ENCODE peak calls at places on chromosomes 13 and 19, in six cellular contexts. X, B, M, L, V and F are unnamed samples.

GRCh38 chr13:60754211-60754610 is 357.2 kb downstream of the TDRD3 start:
- DNase-seq in L (no peak), X (no peak), M (no peak), B (no peak), V (no peak), F (no peak)

GRCh38 chr13:96091164-96091931 is 1.4 kb downstream of the HS6ST3 start:
- DNase-seq in L (peak; percentile 74), B (no peak), V (peak; percentile 71), X (no peak), M (no peak), F (no peak)

GRCh38 chr13:85586422-85586831 is 212.8 kb downstream of the SLITRK6 start:
- DNase-seq in B (no peak), L (no peak), M (no peak), X (no peak), V (no peak), F (no peak)

GRCh38 chr19:12939292-12939606 is 840 bp downstream of the CALR start:
- DNase-seq in X (no peak), V (peak; percentile 48), B (no peak), M (no peak), L (no peak), F (no peak)

GRCh38 chr13:114096031-114096485 is 36.4 kb downstream of the RASA3 start:
- DNase-seq in X (no peak), B (no peak), L (peak; percentile 52), M (no peak), V (no peak), F (no peak)

GRCh38 chr19:39310558-39311311 is 9.9 kb downstream of the LRFN1 start:
- DNase-seq in X (no peak), V (no peak), M (no peak), B (no peak), L (no peak), F (no peak)

GRCh38 chr19:45641274-45642105 is 2.3 kb upstream of the EML2 start:
- DNase-seq in L (peak; percentile 87), X (peak; percentile 43), B (peak; percentile 91), M (peak; percentile 97), V (peak; percentile 90), F (peak; percentile 97)

GRCh38 chr19:21130097-21130775 is 11.6 kb upstream of the ZNF431 start:
- DNase-seq in M (no peak), B (no peak), V (no peak), X (no peak), L (no peak), F (no peak)

GRCh38 chr13:25927363-25927762 is 124.5 kb downstream of the SHISA2 start:
- DNase-seq in B (no peak), V (no peak), X (no peak), L (no peak), M (no peak), F (no peak)

GRCh38 chr13:39130298-39130697 is 92.0 kb downstream of the NHLRC3 start:
- DNase-seq in B (no peak), M (no peak), L (no peak), V (no peak), X (no peak), F (peak; percentile 2)

GRCh38 chr13:66224644-66225043 is 1005.5 kb downstream of the PCDH9 start:
- DNase-seq in L (no peak), B (no peak), V (no peak), X (no peak), M (no peak), F (peak; percentile 41)

GRCh38 chr13:31485183-31485582 is 254.1 kb upstream of the RXFP2 start:
- DNase-seq in V (no peak), M (no peak), X (no peak), B (no peak), L (no peak), F (no peak)

GRCh38 chr19:46623915-46624502 is 880 bp downstream of the PTGIR start:
- DNase-seq in X (no peak), L (peak; percentile 70), B (no peak), V (no peak), M (no peak), F (no peak)

GRCh38 chr19:45098521-45099464 is 5.8 kb downstream of the PPP1R37 start:
- DNase-seq in X (no peak), B (no peak), L (no peak), M (no peak), V (peak; percentile 80), F (no peak)

GRCh38 chr19:56566904-56567273 is 379 bp upstream of the ZNF470 start:
- DNase-seq in M (no peak), B (no peak), X (no peak), L (peak; percentile 78), V (peak; percentile 86), F (no peak)

GRCh38 chr13:19153782-19154450 is 27.7 kb downstream of the TUBA3C start:
- DNase-seq in X (no peak), M (no peak), B (no peak), L (no peak), V (no peak), F (no peak)

GRCh38 chr13:109818891-109819290 is 32.5 kb upstream of the IRS2 start:
- DNase-seq in L (no peak), V (no peak), B (no peak), M (no peak), X (no peak), F (no peak)

GRCh38 chr19:35545855-35546381 is 492 bp downstream of the TMEM147 start:
- DNase-seq in M (no peak), X (peak; percentile 33), V (peak; percentile 72), B (no peak), L (no peak), F (no peak)

GRCh38 chr19:35546532-35546931 is 1.1 kb downstream of the TMEM147 start:
- DNase-seq in X (no peak), B (no peak), L (no peak), M (no peak), V (no peak), F (no peak)

GRCh38 chr19:35551091-35551810 is 5.8 kb downstream of the TMEM147 start:
- DNase-seq in L (no peak), V (no peak), B (no peak), M (no peak), X (no peak), F (no peak)

GRCh38 chr19:35549879-35550523 is 4.6 kb downstream of the TMEM147 start:
- DNase-seq in L (no peak), V (no peak), M (no peak), X (no peak), B (no peak), F (no peak)

DNA sequence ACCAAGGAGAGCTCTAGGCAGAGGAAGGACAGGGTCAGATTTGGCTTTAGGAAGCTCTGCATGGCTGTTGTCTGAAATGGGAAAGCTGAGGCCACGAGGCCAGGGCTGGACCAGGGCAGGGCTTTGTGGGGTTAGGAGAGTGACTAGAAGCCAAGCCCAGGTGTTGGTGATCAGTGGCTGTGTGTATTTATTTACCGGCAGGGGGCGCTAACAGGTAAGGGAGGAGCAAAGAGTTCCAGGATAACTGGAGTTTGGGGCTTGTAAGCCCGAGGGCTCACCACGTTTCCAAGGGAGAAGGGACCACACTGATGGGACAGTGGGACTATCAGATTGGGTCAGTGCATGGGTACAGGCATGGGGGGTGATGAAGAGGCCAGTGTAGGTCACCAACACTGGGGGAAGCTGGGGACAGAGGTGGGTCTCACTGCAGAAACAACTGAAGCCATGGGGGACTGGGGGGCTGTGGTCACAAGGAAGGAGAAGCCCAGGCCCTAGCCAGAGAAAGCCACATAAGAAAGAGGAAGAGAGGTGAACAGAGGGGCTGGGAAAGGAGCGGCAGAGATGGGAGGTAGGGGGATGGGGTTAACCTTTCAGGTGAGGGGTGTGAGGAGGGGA is 3.9 kb downstream of the TMEM147 start:
- DNase-seq in L (no peak), X (peak; percentile 65), M (peak; percentile 34), B (peak; percentile 33), V (no peak), F (no peak)
- H3K4me1 ChIP-seq in L (peaks cover 30% of the 10 kb centered on the region), X (peaks cover 23% of the 10 kb centered on the region), M (peaks cover 17% of the 10 kb centered on the region), B (peaks cover 12% of the 10 kb centered on the region), V (peaks cover 7% of the 10 kb centered on the region), F (no peaks in the 10 kb centered on the region)

GRCh38 chr13:48223016-48223385 is 10.0 kb upstream of the ITM2B start:
- DNase-seq in X (no peak), M (no peak), L (no peak), V (no peak), B (no peak), F (no peak)
- H3K4me3 ChIP-seq in X (no peak overlapping the region), M (no peak overlapping the region), L (peak overlapping the region; percentile 48), V (peak overlapping the region; percentile 77), B (peak overlapping the region; percentile 49), F (no peak overlapping the region)

GRCh38 chr19:18389095-18389735 is 3.3 kb downstream of the GDF15 start:
- DNase-seq in V (no peak), M (no peak), L (no peak), X (no peak), B (no peak), F (no peak)
- H3K27ac ChIP-seq in V (no peak overlapping the region), M (peak overlapping the region; percentile 82), L (no peak overlapping the region), X (no peak overlapping the region), B (peak overlapping the region; percentile 82), F (no peak overlapping the region)

GRCh38 chr19:6100284-6100915 is 9.9 kb downstream of the RFX2 start:
- DNase-seq in X (peak; percentile 23), B (no peak), L (peak; percentile 63), M (no peak), V (peak; percentile 67), F (no peak)
- H3K4me1 ChIP-seq in X (peaks cover 3% of the 10 kb centered on the region), B (no peaks in the 10 kb centered on the region), L (peaks cover 63% of the 10 kb centered on the region), M (peaks cover 7% of the 10 kb centered on the region), V (peaks cover 6% of the 10 kb centered on the region), F (no peaks in the 10 kb centered on the region)

GRCh38 chr13:24678151-24678550 is 2.1 kb upstream of the ATP12A start:
- DNase-seq in B (no peak), X (no peak), L (no peak), M (no peak), V (no peak), F (no peak)

GRCh38 chr13:24680258-24680920 is at the start of gene ATP12A:
- DNase-seq in X (peak; percentile 17), L (no peak), B (no peak), M (no peak), V (no peak), F (no peak)

GRCh38 chr13:24681930-24682329 is 1.7 kb downstream of the ATP12A start:
- DNase-seq in B (no peak), V (no peak), X (no peak), M (no peak), L (no peak), F (no peak)

GRCh38 chr13:24680921-24681585 is 845 bp downstream of the ATP12A start:
- DNase-seq in V (no peak), L (no peak), X (no peak), B (no peak), M (no peak), F (no peak)

GRCh38 chr13:24679686-24680085 is 522 bp upstream of the ATP12A start:
- DNase-seq in V (no peak), L (no peak), B (no peak), M (no peak), X (no peak), F (no peak)
- H3K4me3 ChIP-seq in V (no peak overlapping the region), L (no peak overlapping the region), B (no peak overlapping the region), M (peak overlapping the region; percentile 37), X (no peak overlapping the region), F (peak overlapping the region; percentile 81)

DNA sequence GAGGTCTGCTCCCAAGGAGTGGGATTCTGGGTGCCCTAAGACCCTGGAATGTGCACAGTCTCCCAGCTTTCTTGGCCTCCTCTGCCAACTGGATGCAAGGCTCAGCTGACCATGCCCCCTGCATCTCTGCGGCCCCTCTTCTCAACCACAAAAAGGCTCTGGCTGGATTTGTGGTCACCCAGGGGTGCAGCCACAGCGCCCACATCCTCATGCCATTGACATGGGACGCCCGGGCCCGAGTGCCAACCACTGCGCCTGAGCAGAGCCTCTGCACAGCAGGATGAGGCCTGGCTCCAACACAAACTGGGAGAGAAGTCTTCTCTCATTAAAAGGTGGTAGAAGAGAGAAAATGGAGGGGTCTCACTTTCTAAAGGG is 103.5 kb downstream of the FOXO1 start:
- DNase-seq in X (no peak), B (no peak), M (no peak), V (peak; percentile 56), L (no peak), F (no peak)
- H3K27ac ChIP-seq in X (no peak overlapping the region), B (no peak overlapping the region), M (no peak overlapping the region), V (peak overlapping the region; percentile 37), L (no peak overlapping the region), F (no peak overlapping the region)